ENCODE peak calls at places on chromosomes 11 and 22, in four cellular contexts. L, P, K and O are unnamed samples.

GRCh38 chr11:19777032-19777341 is 64.3 kb downstream of the NAV2 start:
- DNase-seq in P (no peak), L (peak), K (no peak), O (no peak)

GRCh38 chr11:32334822-32335221 is 100.5 kb downstream of the WT1 start:
- DNase-seq in L (no peak), P (no peak), K (no peak), O (no peak)

GRCh38 chr11:31986201-31986889 is 104.5 kb upstream of the RCN1 start:
- DNase-seq in K (no peak), L (no peak), P (no peak), O (no peak)

GRCh38 chr11:107988397-107989158 is 20.1 kb upstream of the CUL5 start:
- DNase-seq in P (no peak), L (no peak), K (no peak), O (peak)

GRCh38 chr11:134098566-134099184 is 29.8 kb downstream of the JAM3 start:
- DNase-seq in K (no peak), L (no peak), P (no peak), O (no peak)

GRCh38 chr22:30941363-30941740 is 27.2 kb downstream of the MORC2 start:
- DNase-seq in L (no peak), P (no peak), K (no peak), O (no peak)

GRCh38 chr11:130945945-130946344 is 29.7 kb upstream of the SNX19 start:
- DNase-seq in P (no peak), K (peak), L (no peak), O (peak)

GRCh38 chr11:134464196-134464595 is 52.2 kb upstream of the B3GAT1 start:
- DNase-seq in L (no peak), K (no peak), P (no peak), O (no peak)

GRCh38 chr11:65555693-65556231 is 2.4 kb downstream of the LTBP3 start:
- DNase-seq in L (no peak), P (peak), K (peak), O (peak)

GRCh38 chr22:41799486-41800347 is 762 bp upstream of the CCDC134 start:
- DNase-seq in K (peak), P (no peak), L (peak), O (no peak)